ENCODE peak calls at places on chromosomes 6 and 20, in seven cellular contexts. H is GM12878; G is adipocyte; U is esophagus squamous epithelium; X is CD4-positive, CD25-positive, alpha-beta regulatory T cell; Q is mucosa of descending colon; K is neuronal stem cell. I is an unnamed sample.

GRCh38 chr6:37182736-37183590 is 13.0 kb downstream of the PIM1 start:
- DNase-seq in H (peak; percentile 32), G (no peak), U (no peak), X (no peak), Q (no peak), K (no peak), I (peak; percentile 37)

GRCh38 chr6:145756170-145756662 is 20.9 kb upstream of the EPM2A start:
- DNase-seq in H (no peak), G (peak; percentile 96), U (no peak), X (no peak), Q (no peak), K (no peak), I (no peak)

GRCh38 chr20:36468149-36469000 is 72.9 kb upstream of the MYL9 start:
- DNase-seq in H (no peak), G (no peak), U (no peak), X (no peak), Q (no peak), K (no peak), I (peak; percentile 51)

GRCh38 chr6:1475169-1475568 is 85.8 kb downstream of the FOXF2 start:
- DNase-seq in H (no peak), G (peak; percentile 45), U (no peak), X (no peak), Q (no peak), K (no peak), I (no peak)

GRCh38 chr6:55950071-55950814 is 74.9 kb upstream of the BMP5 start:
- DNase-seq in H (no peak), G (no peak), U (no peak), X (no peak), Q (no peak), K (no peak), I (no peak)

GRCh38 chr20:6595704-6596103 is 171.8 kb upstream of the BMP2 start:
- DNase-seq in H (no peak), G (no peak), U (no peak), X (no peak), Q (no peak), K (no peak), I (no peak)

GRCh38 chr20:37741055-37741454 is 47.2 kb downstream of the CTNNBL1 start:
- DNase-seq in H (no peak), G (peak; percentile 23), U (no peak), X (no peak), Q (no peak), K (no peak), I (no peak)

GRCh38 chr20:51128198-51128597 is 105.3 kb upstream of the KCNG1 start:
- DNase-seq in H (no peak), G (peak; percentile 71), U (no peak), X (no peak), Q (no peak), K (no peak), I (no peak)

DNA sequence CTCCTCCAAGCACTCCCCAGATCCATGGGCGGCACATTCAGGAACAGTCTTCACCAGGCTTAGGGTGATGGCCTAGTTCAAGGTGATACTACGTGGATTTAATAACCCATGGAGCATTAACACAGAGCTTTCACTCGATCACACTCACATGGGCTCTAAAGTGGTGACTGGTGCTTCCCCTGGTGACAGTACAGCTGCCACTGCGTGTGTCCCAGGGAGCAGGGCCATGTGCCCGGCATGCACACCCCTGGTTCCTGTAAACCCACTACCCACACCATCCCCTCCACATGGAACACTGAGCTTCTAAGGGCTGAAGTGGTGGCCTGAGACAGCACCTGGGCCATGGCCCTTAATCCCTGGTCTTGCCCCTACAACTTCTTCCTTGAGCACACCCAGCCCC is 27.8 kb upstream of the APMAP start:
- DNase-seq in H (no peak), G (no peak), U (no peak), X (no peak), Q (no peak), K (no peak), I (no peak)
- H3K36me3 ChIP-seq in H (peaks cover 4% of the 10 kb centered on the region), G (peaks cover 40% of the 10 kb centered on the region), U (no peaks in the 10 kb centered on the region), X (peaks cover 65% of the 10 kb centered on the region), Q (no peaks in the 10 kb centered on the region), K (no peaks in the 10 kb centered on the region), I (peaks cover 73% of the 10 kb centered on the region)

GRCh38 chr6:34340394-34340793 is 52.1 kb downstream of the NUDT3 start:
- DNase-seq in H (no peak), G (no peak), U (no peak), X (no peak), Q (no peak), K (no peak), I (no peak)

GRCh38 chr6:34341481-34341971 is 50.9 kb downstream of the NUDT3 start:
- DNase-seq in H (no peak), G (no peak), U (no peak), X (no peak), Q (no peak), K (no peak), I (peak; percentile 38)

GRCh38 chr6:34342247-34342646 is 50.2 kb downstream of the NUDT3 start:
- DNase-seq in H (no peak), G (no peak), U (no peak), X (no peak), Q (no peak), K (no peak), I (no peak)

GRCh38 chr6:34339971-34340370 is 52.5 kb downstream of the NUDT3 start:
- DNase-seq in H (no peak), G (no peak), U (no peak), X (no peak), Q (no peak), K (no peak), I (no peak)

DNA sequence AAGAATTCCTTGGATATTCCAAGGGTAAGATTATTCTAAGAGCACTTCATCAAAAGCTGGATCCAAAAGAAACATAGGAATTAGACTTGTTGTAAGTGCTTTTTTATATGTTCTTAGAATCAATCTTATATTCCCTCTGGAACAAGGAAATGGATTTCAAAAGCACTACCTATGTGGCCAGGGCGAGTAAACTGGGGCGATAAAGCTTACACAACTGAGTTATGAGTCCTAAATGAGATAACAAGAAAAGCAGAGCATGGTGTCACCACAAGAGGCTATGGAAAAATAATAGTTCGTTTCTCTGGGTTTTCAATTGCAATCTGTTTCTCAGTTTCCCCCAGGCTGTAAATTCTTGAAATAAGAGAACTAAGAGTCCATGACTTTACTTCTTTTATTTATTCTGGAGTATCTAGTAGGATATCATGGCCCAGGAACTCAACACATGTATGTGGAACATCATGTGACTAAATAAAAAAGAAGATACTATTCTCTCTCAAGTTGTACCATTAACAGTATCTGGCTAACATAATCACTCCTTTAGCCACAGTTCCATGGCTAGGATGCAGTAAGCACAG is 51.5 kb downstream of the NUDT3 start:
- DNase-seq in H (no peak), G (no peak), U (no peak), X (no peak), Q (no peak), K (no peak), I (no peak)
- H3K36me3 ChIP-seq in H (no peaks in the 10 kb centered on the region), G (no peaks in the 10 kb centered on the region), U (no peaks in the 10 kb centered on the region), X (peaks cover 19% of the 10 kb centered on the region), Q (no peaks in the 10 kb centered on the region), K (peaks cover 27% of the 10 kb centered on the region), I (peaks cover 4% of the 10 kb centered on the region)

GRCh38 chr6:33577718-33578117 is 2.4 kb downstream of the BAK1 start:
- DNase-seq in H (no peak), G (no peak), U (no peak), X (no peak), Q (peak; percentile 68), K (no peak), I (no peak)
- H3K36me3 ChIP-seq in H (peaks cover 24% of the 10 kb centered on the region), G (peaks cover 33% of the 10 kb centered on the region), U (peaks cover 23% of the 10 kb centered on the region), X (peaks cover 34% of the 10 kb centered on the region), Q (peaks cover 6% of the 10 kb centered on the region), K (peaks cover 43% of the 10 kb centered on the region), I (peaks cover 29% of the 10 kb centered on the region)

GRCh38 chr20:49122920-49123319 is 65.2 kb downstream of the STAU1 start:
- DNase-seq in H (no peak), G (no peak), U (no peak), X (no peak), Q (no peak), K (no peak), I (no peak)

GRCh38 chr20:49112596-49113274 is 66.6 kb downstream of the CSE1L start:
- DNase-seq in H (no peak), G (peak; percentile 30), U (no peak), X (no peak), Q (no peak), K (no peak), I (no peak)

GRCh38 chr20:49119972-49120371 is 68.2 kb downstream of the STAU1 start:
- DNase-seq in H (no peak), G (no peak), U (no peak), X (no peak), Q (no peak), K (no peak), I (no peak)

GRCh38 chr20:49115565-49115964 is 69.5 kb downstream of the CSE1L start:
- DNase-seq in H (no peak), G (no peak), U (no peak), X (no peak), Q (no peak), K (no peak), I (no peak)

GRCh38 chr20:49118307-49118706 is 69.8 kb downstream of the STAU1 start:
- DNase-seq in H (no peak), G (no peak), U (no peak), X (no peak), Q (no peak), K (no peak), I (no peak)
- H3K36me3 ChIP-seq in H (peaks cover 31% of the 10 kb centered on the region), G (peaks cover 88% of the 10 kb centered on the region), U (peaks cover 47% of the 10 kb centered on the region), X (peaks cover 88% of the 10 kb centered on the region), Q (peaks cover 4% of the 10 kb centered on the region), K (peaks cover 95% of the 10 kb centered on the region), I (peaks cover 61% of the 10 kb centered on the region)

GRCh38 chr6:42968126-42968701 is 7.7 kb downstream of the GNMT start:
- DNase-seq in H (no peak), G (no peak), U (no peak), X (no peak), Q (no peak), K (no peak), I (no peak)
- H3K36me3 ChIP-seq in H (no peaks in the 10 kb centered on the region), G (peaks cover 25% of the 10 kb centered on the region), U (peaks cover 18% of the 10 kb centered on the region), X (peaks cover 12% of the 10 kb centered on the region), Q (no peaks in the 10 kb centered on the region), K (peaks cover 40% of the 10 kb centered on the region), I (peaks cover 65% of the 10 kb centered on the region)

DNA sequence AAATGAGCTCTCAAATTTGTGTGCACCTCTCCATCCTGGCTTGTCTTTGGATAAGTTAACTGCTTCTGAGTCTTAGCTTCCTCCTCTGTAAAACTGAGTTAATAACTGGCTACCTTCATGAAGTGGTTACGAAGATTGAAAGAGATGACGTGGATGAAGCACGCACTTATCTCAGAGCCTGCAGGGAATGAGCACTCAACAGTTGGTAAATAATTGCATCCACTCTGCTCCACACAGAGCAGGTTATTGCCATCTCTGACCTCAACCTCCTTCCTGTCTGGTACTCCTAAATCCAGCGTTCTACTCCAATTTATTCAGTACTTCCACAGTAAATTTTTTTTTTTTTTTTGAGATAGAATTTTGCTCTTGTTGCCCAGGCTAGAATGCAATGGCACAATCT is 6.9 kb downstream of the AURKA start:
- DNase-seq in H (no peak), G (no peak), U (no peak), X (no peak), Q (no peak), K (no peak), I (no peak)
- H3K36me3 ChIP-seq in H (peaks cover 10% of the 10 kb centered on the region), G (no peaks in the 10 kb centered on the region), U (no peaks in the 10 kb centered on the region), X (peaks cover 5% of the 10 kb centered on the region), Q (no peaks in the 10 kb centered on the region), K (peaks cover 99% of the 10 kb centered on the region), I (peaks cover 6% of the 10 kb centered on the region)

DNA sequence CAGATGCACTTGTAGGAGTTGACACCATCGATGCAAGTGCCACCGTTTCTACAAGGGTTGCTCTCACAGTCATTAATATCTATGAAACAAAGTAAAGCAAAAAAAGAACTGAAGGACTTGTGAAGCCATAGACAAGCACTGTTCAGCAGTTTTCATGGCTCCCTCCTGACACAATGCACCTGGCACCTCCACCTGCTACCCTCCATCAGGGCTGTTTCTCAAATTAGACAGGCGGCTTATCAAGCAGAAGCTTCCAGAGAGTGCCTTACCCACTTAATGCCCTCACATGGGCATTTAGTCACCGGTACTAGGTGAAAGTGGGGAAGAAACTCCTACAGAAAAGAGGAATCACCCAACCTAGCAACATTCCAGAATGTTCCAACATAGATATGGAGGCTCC is 27.8 kb downstream of the JAG1 start:
- DNase-seq in H (no peak), G (no peak), U (no peak), X (no peak), Q (no peak), K (no peak), I (no peak)
- H3K36me3 ChIP-seq in H (peaks cover 7% of the 10 kb centered on the region), G (peaks cover 100% of the 10 kb centered on the region), U (peaks cover 92% of the 10 kb centered on the region), X (no peaks in the 10 kb centered on the region), Q (peaks cover 11% of the 10 kb centered on the region), K (peaks cover 98% of the 10 kb centered on the region), I (peaks cover 100% of the 10 kb centered on the region)

I was measured in stomach.